ENCODE peak calls at places on chromosome 10, in ten cellular contexts. One of them, this sample, is unnamed.

GRCh38 chr10:75788394-75789205 is 357.2 kb downstream of the LRMDA start:
- DNase-seq in vagina: no peak
- DNase-seq in AG09309: no peak
- DNase-seq in nephron progenitor cell: no peak
- DNase-seq in endothelial cell: no peak
- DNase-seq in CD4-positive, alpha-beta T cell: no peak
- DNase-seq in RWPE1: no peak
- DNase-seq in HL-60: no peak
- DNase-seq in fibroblast of lung: peak
- DNase-seq in A549: no peak
- DNase-seq in this sample: no peak

GRCh38 chr10:33660329-33660728 is 325.9 kb upstream of the NRP1 start:
- DNase-seq in A549: no peak
- DNase-seq in nephron progenitor cell: no peak
- DNase-seq in vagina: no peak
- DNase-seq in CD4-positive, alpha-beta T cell: no peak
- DNase-seq in HL-60: no peak
- DNase-seq in fibroblast of lung: no peak
- DNase-seq in RWPE1: no peak
- DNase-seq in AG09309: no peak
- DNase-seq in endothelial cell: peak
- DNase-seq in this sample: no peak

GRCh38 chr10:129224065-129224464 is 243.0 kb upstream of the MGMT start:
- DNase-seq in HL-60: no peak
- DNase-seq in RWPE1: no peak
- DNase-seq in fibroblast of lung: no peak
- DNase-seq in A549: no peak
- DNase-seq in vagina: no peak
- DNase-seq in AG09309: no peak
- DNase-seq in nephron progenitor cell: no peak
- DNase-seq in CD4-positive, alpha-beta T cell: no peak
- DNase-seq in endothelial cell: no peak
- DNase-seq in this sample: no peak

GRCh38 chr10:101189461-101190401 is 39.5 kb downstream of the LBX1 start:
- DNase-seq in RWPE1: no peak
- DNase-seq in nephron progenitor cell: peak
- DNase-seq in endothelial cell: peak
- DNase-seq in HL-60: no peak
- DNase-seq in AG09309: no peak
- DNase-seq in A549: no peak
- DNase-seq in CD4-positive, alpha-beta T cell: no peak
- DNase-seq in vagina: no peak
- DNase-seq in fibroblast of lung: no peak
- DNase-seq in this sample: no peak

GRCh38 chr10:82932426-82932825 is 1057.4 kb downstream of the NRG3 start:
- DNase-seq in endothelial cell: no peak
- DNase-seq in AG09309: no peak
- DNase-seq in nephron progenitor cell: no peak
- DNase-seq in CD4-positive, alpha-beta T cell: no peak
- DNase-seq in vagina: no peak
- DNase-seq in A549: no peak
- DNase-seq in HL-60: no peak
- DNase-seq in RWPE1: no peak
- DNase-seq in fibroblast of lung: no peak
- DNase-seq in this sample: no peak

GRCh38 chr10:74058071-74058470 is 60.2 kb downstream of the VCL start:
- DNase-seq in RWPE1: no peak
- DNase-seq in fibroblast of lung: no peak
- DNase-seq in vagina: no peak
- DNase-seq in AG09309: no peak
- DNase-seq in endothelial cell: no peak
- DNase-seq in HL-60: no peak
- DNase-seq in A549: no peak
- DNase-seq in nephron progenitor cell: no peak
- DNase-seq in CD4-positive, alpha-beta T cell: no peak
- DNase-seq in this sample: no peak

GRCh38 chr10:23927926-23928325 is 281.0 kb upstream of the KIAA1217 start:
- DNase-seq in CD4-positive, alpha-beta T cell: no peak
- DNase-seq in AG09309: no peak
- DNase-seq in RWPE1: no peak
- DNase-seq in endothelial cell: no peak
- DNase-seq in nephron progenitor cell: peak
- DNase-seq in fibroblast of lung: no peak
- DNase-seq in HL-60: no peak
- DNase-seq in A549: no peak
- DNase-seq in vagina: no peak
- DNase-seq in this sample: no peak

GRCh38 chr10:988667-989545 is 672 bp downstream of the GTPBP4 start:
- DNase-seq in A549: peak
- DNase-seq in RWPE1: no peak
- DNase-seq in fibroblast of lung: peak
- DNase-seq in HL-60: no peak
- DNase-seq in vagina: no peak
- DNase-seq in CD4-positive, alpha-beta T cell: no peak
- DNase-seq in nephron progenitor cell: no peak
- DNase-seq in endothelial cell: no peak
- DNase-seq in AG09309: no peak
- DNase-seq in this sample: no peak

GRCh38 chr10:58158806-58159205 is 108.9 kb downstream of the IPMK start:
- DNase-seq in AG09309: peak
- DNase-seq in fibroblast of lung: peak
- DNase-seq in A549: no peak
- DNase-seq in vagina: no peak
- DNase-seq in nephron progenitor cell: no peak
- DNase-seq in HL-60: no peak
- DNase-seq in RWPE1: no peak
- DNase-seq in CD4-positive, alpha-beta T cell: no peak
- DNase-seq in endothelial cell: no peak
- DNase-seq in this sample: no peak

GRCh38 chr10:36181421-36181820 is 539.3 kb upstream of the FZD8 start:
- DNase-seq in nephron progenitor cell: no peak
- DNase-seq in endothelial cell: no peak
- DNase-seq in A549: no peak
- DNase-seq in HL-60: no peak
- DNase-seq in AG09309: peak
- DNase-seq in vagina: no peak
- DNase-seq in fibroblast of lung: peak
- DNase-seq in RWPE1: no peak
- DNase-seq in CD4-positive, alpha-beta T cell: no peak
- DNase-seq in this sample: no peak

GRCh38 chr10:27240212-27240890 is at the start of gene ACBD5:
- DNase-seq in fibroblast of lung: peak
- DNase-seq in endothelial cell: peak
- DNase-seq in A549: peak
- DNase-seq in AG09309: peak
- DNase-seq in vagina: no peak
- DNase-seq in HL-60: peak
- DNase-seq in nephron progenitor cell: peak
- DNase-seq in RWPE1: peak
- DNase-seq in CD4-positive, alpha-beta T cell: peak
- DNase-seq in this sample: peak

GRCh38 chr10:124653811-124654651 is 90.1 kb downstream of the FAM53B start:
- DNase-seq in RWPE1: peak
- DNase-seq in HL-60: no peak
- DNase-seq in AG09309: no peak
- DNase-seq in fibroblast of lung: no peak
- DNase-seq in endothelial cell: no peak
- DNase-seq in vagina: no peak
- DNase-seq in CD4-positive, alpha-beta T cell: no peak
- DNase-seq in A549: no peak
- DNase-seq in nephron progenitor cell: no peak
- DNase-seq in this sample: no peak

GRCh38 chr10:109105725-109106124 is 817.6 kb downstream of the XPNPEP1 start:
- DNase-seq in vagina: no peak
- DNase-seq in fibroblast of lung: no peak
- DNase-seq in nephron progenitor cell: no peak
- DNase-seq in RWPE1: no peak
- DNase-seq in AG09309: no peak
- DNase-seq in CD4-positive, alpha-beta T cell: no peak
- DNase-seq in endothelial cell: no peak
- DNase-seq in HL-60: no peak
- DNase-seq in A549: no peak
- DNase-seq in this sample: no peak

GRCh38 chr10:68212721-68213352 is 19.1 kb downstream of the ATOH7 start:
- DNase-seq in A549: no peak
- DNase-seq in HL-60: no peak
- DNase-seq in endothelial cell: no peak
- DNase-seq in fibroblast of lung: peak
- DNase-seq in vagina: no peak
- DNase-seq in nephron progenitor cell: no peak
- DNase-seq in AG09309: no peak
- DNase-seq in CD4-positive, alpha-beta T cell: no peak
- DNase-seq in RWPE1: peak
- DNase-seq in this sample: no peak

DNA sequence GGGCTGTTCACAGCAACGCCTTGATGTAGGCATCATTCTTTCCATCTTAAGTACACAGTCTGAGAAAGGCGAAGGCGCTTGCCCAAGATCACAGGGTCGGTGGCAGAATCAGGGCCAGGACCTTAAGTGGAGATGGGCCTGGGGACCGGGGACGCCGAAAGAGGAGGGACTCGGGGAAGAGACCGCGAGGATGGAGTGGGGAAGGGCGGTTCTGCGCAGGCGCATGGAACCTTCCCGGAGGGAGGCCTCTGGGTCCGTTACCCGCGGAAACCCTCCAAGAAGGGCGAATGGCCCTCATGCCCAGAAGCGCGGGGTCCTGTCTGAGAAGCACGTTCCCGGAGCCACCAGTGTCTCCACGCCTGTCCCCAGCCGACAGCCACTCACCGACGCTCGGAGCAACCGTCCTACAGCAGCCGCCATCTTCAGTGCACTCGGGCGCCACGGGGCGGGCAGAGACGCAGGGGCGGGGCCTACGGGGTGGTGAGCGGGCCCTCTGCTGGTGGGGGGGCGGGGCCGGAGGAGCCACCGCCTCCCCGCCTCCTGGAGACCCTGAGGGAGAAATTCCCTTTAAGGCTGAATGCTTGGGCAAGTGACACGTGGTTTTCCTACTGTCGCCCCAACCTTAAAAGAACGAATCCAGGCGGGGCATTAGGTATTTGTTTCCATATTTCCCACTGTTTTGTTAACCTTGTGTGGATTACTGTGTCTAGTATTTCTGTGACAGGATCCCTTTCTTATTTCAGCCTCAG is at the start of gene PRDX3:
- DNase-seq in A549: peak
- DNase-seq in AG09309: no peak
- DNase-seq in HL-60: peak
- DNase-seq in CD4-positive, alpha-beta T cell: peak
- DNase-seq in endothelial cell: peak
- DNase-seq in nephron progenitor cell: peak
- DNase-seq in vagina: no peak
- DNase-seq in RWPE1: peak
- DNase-seq in fibroblast of lung: peak
- DNase-seq in this sample: peak
- TF ChIP-seq CTCF in A549: no peak
- TF ChIP-seq CTCF in AG09309: peak
- TF ChIP-seq CTCF in HL-60: no peak
- TF ChIP-seq CTCF in CD4-positive, alpha-beta T cell: peak
- TF ChIP-seq CTCF in endothelial cell: no peak
- TF ChIP-seq CTCF in nephron progenitor cell: no peak
- TF ChIP-seq CTCF in vagina: no peak
- TF ChIP-seq CTCF in RWPE1: no peak
- TF ChIP-seq CTCF in fibroblast of lung: no peak
- TF ChIP-seq CTCF in this sample: peak

GRCh38 chr10:104505521-104506041 is 135.5 kb upstream of the SORCS3 start:
- DNase-seq in vagina: no peak
- DNase-seq in nephron progenitor cell: no peak
- DNase-seq in HL-60: no peak
- DNase-seq in endothelial cell: no peak
- DNase-seq in fibroblast of lung: no peak
- DNase-seq in CD4-positive, alpha-beta T cell: no peak
- DNase-seq in A549: no peak
- DNase-seq in AG09309: no peak
- DNase-seq in RWPE1: no peak
- DNase-seq in this sample: no peak
- TF ChIP-seq CTCF in vagina: no peak
- TF ChIP-seq CTCF in nephron progenitor cell: no peak
- TF ChIP-seq CTCF in HL-60: no peak
- TF ChIP-seq CTCF in endothelial cell: no peak
- TF ChIP-seq CTCF in fibroblast of lung: no peak
- TF ChIP-seq CTCF in CD4-positive, alpha-beta T cell: no peak
- TF ChIP-seq CTCF in A549: no peak
- TF ChIP-seq CTCF in AG09309: no peak
- TF ChIP-seq CTCF in RWPE1: no peak
- TF ChIP-seq CTCF in this sample: no peak

GRCh38 chr10:6191147-6191546 is 11.6 kb upstream of the PFKFB3 start:
- DNase-seq in endothelial cell: no peak
- DNase-seq in fibroblast of lung: no peak
- DNase-seq in AG09309: no peak
- DNase-seq in nephron progenitor cell: no peak
- DNase-seq in RWPE1: no peak
- DNase-seq in HL-60: no peak
- DNase-seq in vagina: no peak
- DNase-seq in A549: no peak
- DNase-seq in CD4-positive, alpha-beta T cell: no peak
- DNase-seq in this sample: no peak
- TF ChIP-seq CTCF in endothelial cell: no peak
- TF ChIP-seq CTCF in fibroblast of lung: no peak
- TF ChIP-seq CTCF in AG09309: no peak
- TF ChIP-seq CTCF in nephron progenitor cell: no peak
- TF ChIP-seq CTCF in RWPE1: no peak
- TF ChIP-seq CTCF in HL-60: no peak
- TF ChIP-seq CTCF in vagina: no peak
- TF ChIP-seq CTCF in A549: no peak
- TF ChIP-seq CTCF in CD4-positive, alpha-beta T cell: no peak
- TF ChIP-seq CTCF in this sample: no peak

GRCh38 chr10:110533149-110533548 is 34.3 kb upstream of the SMC3 start:
- DNase-seq in endothelial cell: no peak
- DNase-seq in RWPE1: no peak
- DNase-seq in nephron progenitor cell: peak
- DNase-seq in HL-60: no peak
- DNase-seq in AG09309: no peak
- DNase-seq in fibroblast of lung: no peak
- DNase-seq in vagina: no peak
- DNase-seq in A549: no peak
- DNase-seq in CD4-positive, alpha-beta T cell: no peak
- DNase-seq in this sample: no peak

GRCh38 chr10:110540038-110540437 is 27.5 kb upstream of the SMC3 start:
- DNase-seq in endothelial cell: no peak
- DNase-seq in RWPE1: no peak
- DNase-seq in nephron progenitor cell: no peak
- DNase-seq in HL-60: no peak
- DNase-seq in A549: no peak
- DNase-seq in AG09309: no peak
- DNase-seq in vagina: no peak
- DNase-seq in CD4-positive, alpha-beta T cell: no peak
- DNase-seq in fibroblast of lung: peak
- DNase-seq in this sample: no peak

GRCh38 chr10:110531687-110532086 is 34.0 kb downstream of the DUSP5 start:
- DNase-seq in AG09309: no peak
- DNase-seq in HL-60: no peak
- DNase-seq in endothelial cell: no peak
- DNase-seq in RWPE1: no peak
- DNase-seq in nephron progenitor cell: no peak
- DNase-seq in vagina: no peak
- DNase-seq in fibroblast of lung: no peak
- DNase-seq in A549: no peak
- DNase-seq in CD4-positive, alpha-beta T cell: no peak
- DNase-seq in this sample: no peak

GRCh38 chr10:110534571-110534970 is 32.9 kb upstream of the SMC3 start:
- DNase-seq in HL-60: no peak
- DNase-seq in RWPE1: no peak
- DNase-seq in A549: no peak
- DNase-seq in AG09309: no peak
- DNase-seq in fibroblast of lung: no peak
- DNase-seq in endothelial cell: no peak
- DNase-seq in vagina: no peak
- DNase-seq in CD4-positive, alpha-beta T cell: no peak
- DNase-seq in nephron progenitor cell: no peak
- DNase-seq in this sample: no peak

GRCh38 chr10:110535958-110536891 is 31.3 kb upstream of the SMC3 start:
- DNase-seq in vagina: no peak
- DNase-seq in nephron progenitor cell: no peak
- DNase-seq in AG09309: no peak
- DNase-seq in RWPE1: no peak
- DNase-seq in fibroblast of lung: peak
- DNase-seq in CD4-positive, alpha-beta T cell: peak
- DNase-seq in HL-60: peak
- DNase-seq in endothelial cell: no peak
- DNase-seq in A549: no peak
- DNase-seq in this sample: peak
- TF ChIP-seq CTCF in vagina: no peak
- TF ChIP-seq CTCF in nephron progenitor cell: no peak
- TF ChIP-seq CTCF in AG09309: peak
- TF ChIP-seq CTCF in RWPE1: no peak
- TF ChIP-seq CTCF in fibroblast of lung: peak
- TF ChIP-seq CTCF in CD4-positive, alpha-beta T cell: peak
- TF ChIP-seq CTCF in HL-60: no peak
- TF ChIP-seq CTCF in endothelial cell: no peak
- TF ChIP-seq CTCF in A549: peak
- TF ChIP-seq CTCF in this sample: peak